ENCODE peak calls at places on chromosomes 2 and 18, in four cellular contexts. One of them, this sample, is unnamed. For H3K4me1, the result is how much of the 10 kb centered on the place peaks cover.

GRCh38 chr2:197878792-197879191 is 74.4 kb downstream of the PLCL1 start:
- DNase-seq in GM23248: no peak
- DNase-seq in Caco-2: no peak
- DNase-seq in BE2C: no peak
- DNase-seq in this sample: peak

GRCh38 chr2:26196683-26197418 is 24.0 kb downstream of the GAREM2 start:
- DNase-seq in BE2C: no peak
- DNase-seq in GM23248: no peak
- DNase-seq in Caco-2: no peak
- DNase-seq in this sample: no peak

GRCh38 chr2:119431155-119431975 is at the start of gene TMEM37:
- DNase-seq in Caco-2: peak
- DNase-seq in BE2C: peak
- DNase-seq in GM23248: peak
- DNase-seq in this sample: peak

GRCh38 chr2:229974271-229974670 is 52.0 kb downstream of the FBXO36 start:
- DNase-seq in Caco-2: no peak
- DNase-seq in GM23248: peak
- DNase-seq in BE2C: no peak
- DNase-seq in this sample: peak

GRCh38 chr2:36450466-36451196 is 95.1 kb downstream of the CRIM1 start:
- DNase-seq in GM23248: peak
- DNase-seq in Caco-2: no peak
- DNase-seq in BE2C: no peak
- DNase-seq in this sample: no peak

GRCh38 chr2:183592271-183592670 is 468.0 kb downstream of the NUP35 start:
- DNase-seq in BE2C: no peak
- DNase-seq in GM23248: no peak
- DNase-seq in Caco-2: no peak
- DNase-seq in this sample: no peak

GRCh38 chr2:178291703-178292102 is 97.4 kb downstream of the OSBPL6 start:
- DNase-seq in Caco-2: no peak
- DNase-seq in BE2C: no peak
- DNase-seq in GM23248: no peak
- DNase-seq in this sample: no peak

GRCh38 chr2:216645636-216645950 is 12.4 kb downstream of the IGFBP2 start:
- DNase-seq in GM23248: no peak
- DNase-seq in Caco-2: no peak
- DNase-seq in BE2C: no peak
- DNase-seq in this sample: no peak

DNA sequence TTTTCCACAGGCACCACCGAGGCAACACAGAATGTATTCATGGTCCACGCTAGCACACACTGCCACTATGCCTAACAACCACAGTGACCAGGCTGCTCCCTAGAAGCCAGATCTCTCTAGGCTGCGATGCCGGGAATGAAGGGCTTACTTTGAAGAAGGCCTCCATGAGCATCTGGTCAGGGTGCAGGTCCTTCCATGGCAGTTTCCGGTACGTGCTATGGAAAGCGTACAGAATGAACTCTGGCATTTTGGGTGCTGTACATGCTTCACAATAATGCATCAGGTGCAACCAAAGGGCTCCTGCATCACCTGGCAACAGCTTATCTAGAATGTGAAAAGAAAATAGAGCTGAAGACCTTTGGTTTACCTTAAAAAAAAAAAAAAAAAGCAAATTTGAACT is 44.9 kb downstream of the SIGLEC15 start:
- DNase-seq in Caco-2: no peak
- DNase-seq in GM23248: no peak
- DNase-seq in BE2C: peak
- DNase-seq in this sample: no peak
- H3K4me1 ChIP-seq in Caco-2: under half
- H3K4me1 ChIP-seq in GM23248: under half
- H3K4me1 ChIP-seq in BE2C: under half
- H3K4me1 ChIP-seq in this sample: under half

DNA sequence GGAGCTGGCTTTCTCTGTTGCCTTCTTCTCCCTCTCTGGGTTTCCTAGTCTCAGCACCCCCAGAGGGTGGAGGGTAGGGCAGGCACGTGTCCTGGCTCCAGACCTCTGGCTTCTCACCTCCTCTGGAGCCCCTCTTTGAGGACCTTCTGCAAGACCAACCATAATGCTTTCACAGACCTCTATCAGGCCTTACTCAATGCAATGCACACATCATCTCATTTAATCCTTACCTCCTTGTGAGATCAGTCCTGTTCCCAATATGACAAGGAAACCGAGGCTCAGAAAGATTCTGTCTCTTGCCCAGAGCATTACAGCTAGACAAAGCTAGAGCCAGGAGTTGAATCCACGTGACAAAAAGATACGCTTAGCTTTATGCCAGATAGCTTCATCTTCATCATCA is 8.2 kb downstream of the ATOH8 start:
- DNase-seq in GM23248: no peak
- DNase-seq in Caco-2: no peak
- DNase-seq in BE2C: no peak
- DNase-seq in this sample: no peak
- H3K4me1 ChIP-seq in GM23248: under half
- H3K4me1 ChIP-seq in Caco-2: under half
- H3K4me1 ChIP-seq in BE2C: under half
- H3K4me1 ChIP-seq in this sample: under half

GRCh38 chr2:73984203-73984921 is at the start of gene TET3:
- DNase-seq in GM23248: peak
- DNase-seq in Caco-2: peak
- DNase-seq in BE2C: peak
- DNase-seq in this sample: no peak
- H3K4me1 ChIP-seq in GM23248: under half
- H3K4me1 ChIP-seq in Caco-2: half or more
- H3K4me1 ChIP-seq in BE2C: under half
- H3K4me1 ChIP-seq in this sample: half or more

DNA sequence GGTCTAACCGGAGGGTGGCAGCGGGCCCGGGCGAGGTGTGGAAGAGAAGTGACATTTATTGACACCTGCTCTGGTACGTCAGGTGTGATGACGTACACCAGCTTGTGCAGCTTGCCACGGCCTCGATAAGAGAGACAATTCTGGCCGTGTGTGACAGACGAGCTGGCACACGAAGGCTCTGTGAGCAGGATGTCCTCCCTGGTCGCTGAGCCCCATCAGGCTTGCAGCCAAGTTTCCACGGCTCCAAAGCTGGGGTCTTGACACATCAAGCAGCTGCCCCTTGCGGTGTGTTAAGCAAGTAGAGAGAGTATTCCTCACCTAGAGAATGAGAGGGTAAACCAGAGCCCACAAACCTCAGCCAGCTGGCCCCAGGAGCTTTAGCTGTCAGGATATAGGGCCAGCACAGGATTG is 30.6 kb downstream of the TOGARAM2 start:
- DNase-seq in Caco-2: no peak
- DNase-seq in BE2C: no peak
- DNase-seq in GM23248: no peak
- DNase-seq in this sample: peak
- H3K4me1 ChIP-seq in Caco-2: under half
- H3K4me1 ChIP-seq in BE2C: under half
- H3K4me1 ChIP-seq in GM23248: under half
- H3K4me1 ChIP-seq in this sample: under half

DNA sequence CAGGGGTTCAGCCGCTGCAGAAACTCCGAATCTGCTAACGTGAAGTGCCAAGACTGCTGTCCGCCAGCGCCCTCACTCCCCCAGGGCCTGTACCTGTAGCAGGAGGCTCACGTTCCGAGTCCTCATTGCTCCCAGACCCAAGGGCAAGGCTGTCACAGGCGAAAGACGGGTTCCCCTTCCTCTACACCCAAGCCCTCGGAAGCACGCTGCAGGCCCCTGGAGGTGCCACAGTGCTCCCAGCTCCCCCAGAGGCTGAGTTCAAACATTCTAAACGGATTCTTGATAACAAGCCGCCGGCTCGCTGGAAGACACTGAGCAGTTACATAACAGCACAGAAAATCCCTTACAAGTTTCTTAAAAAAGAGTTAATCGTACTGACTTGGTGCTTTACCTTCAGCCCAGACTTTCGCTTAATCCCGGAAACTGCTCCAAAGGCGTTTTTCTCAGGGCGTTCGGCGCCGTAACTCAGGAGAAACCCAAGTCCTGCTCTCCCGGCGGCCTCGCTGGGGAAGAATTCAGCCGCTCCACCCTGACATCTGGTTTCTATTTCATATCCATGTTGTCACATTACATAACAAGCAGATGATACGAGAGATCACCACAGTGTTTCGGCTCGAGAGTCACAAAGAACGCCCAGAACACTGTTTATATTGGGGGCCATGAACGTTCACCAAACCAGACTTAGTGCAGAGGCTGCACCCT is 92.0 kb downstream of the HDAC4 start:
- DNase-seq in Caco-2: no peak
- DNase-seq in BE2C: peak
- DNase-seq in GM23248: peak
- DNase-seq in this sample: peak
- H3K4me1 ChIP-seq in Caco-2: under half
- H3K4me1 ChIP-seq in BE2C: under half
- H3K4me1 ChIP-seq in GM23248: under half
- H3K4me1 ChIP-seq in this sample: under half

DNA sequence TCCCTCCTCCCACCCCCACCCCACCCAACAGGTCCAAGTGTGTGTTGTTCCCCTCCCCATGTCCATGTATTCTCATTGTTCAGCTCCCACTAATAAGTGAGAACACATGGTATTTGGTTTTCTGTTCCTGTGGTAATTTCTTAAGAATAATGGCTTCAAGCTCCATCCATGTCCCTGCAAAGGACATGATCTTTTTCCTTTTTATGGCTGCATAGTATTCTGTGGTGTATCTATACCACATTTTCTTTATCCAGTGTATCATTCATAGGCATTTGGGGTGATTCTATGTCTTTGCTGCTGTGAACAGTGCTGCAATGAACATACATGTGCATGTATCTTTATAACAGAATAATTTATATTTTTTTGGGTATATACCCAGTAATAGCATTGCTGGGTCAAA is 12.3 kb upstream of the ASAP2 start:
- DNase-seq in BE2C: no peak
- DNase-seq in Caco-2: no peak
- DNase-seq in GM23248: no peak
- DNase-seq in this sample: no peak
- H3K4me1 ChIP-seq in BE2C: under half
- H3K4me1 ChIP-seq in Caco-2: under half
- H3K4me1 ChIP-seq in GM23248: under half
- H3K4me1 ChIP-seq in this sample: under half

This sample was measured in cardiac muscle cell.